ENCODE peak calls at places on chromosomes 5 and 9, in six cellular contexts. M, I, Y, U, J and O are unnamed samples.

GRCh38 chr9:108162664-108163063 is 673.1 kb upstream of the KLF4 start:
- DNase-seq in M (no peak), I (no peak), Y (peak; percentile 88), U (peak; percentile 67), J (no peak), O (no peak)

GRCh38 chr9:2622361-2623045 is 916 bp downstream of the VLDLR start:
- DNase-seq in M (peak; percentile 44), I (no peak), Y (peak; percentile 42), U (no peak), J (no peak), O (no peak)

GRCh38 chr5:171610053-171610452 is 175.6 kb upstream of the SMIM23 start:
- DNase-seq in M (no peak), I (no peak), Y (no peak), U (no peak), J (no peak), O (no peak)

GRCh38 chr9:127899200-127899943 is at the start of gene ST6GALNAC6:
- DNase-seq in M (peak; percentile 92), I (peak; percentile 11), Y (peak; percentile 73), U (peak; percentile 51), J (peak; percentile 65), O (peak; percentile 34)

GRCh38 chr9:14910178-14910805 is at the start of gene FREM1:
- DNase-seq in M (peak; percentile 57), I (peak; percentile 55), Y (no peak), U (peak; percentile 20), J (no peak), O (no peak)

GRCh38 chr5:134246771-134247329 is 21.0 kb upstream of the PPP2CA start:
- DNase-seq in M (no peak), I (no peak), Y (peak; percentile 42), U (no peak), J (no peak), O (no peak)

GRCh38 chr9:122364783-122365150 is 6.1 kb upstream of the PTGS1 start:
- DNase-seq in M (no peak), I (no peak), Y (no peak), U (no peak), J (no peak), O (no peak)

GRCh38 chr9:117411547-117411946 is 3.3 kb downstream of the ASTN2 start:
- DNase-seq in M (peak; percentile 57), I (no peak), Y (peak; percentile 37), U (no peak), J (no peak), O (no peak)

GRCh38 chr5:138032028-138032571 is 779 bp downstream of the FAM13B start:
- DNase-seq in M (peak; percentile 64), I (no peak), Y (peak; percentile 71), U (peak; percentile 27), J (peak; percentile 35), O (no peak)

GRCh38 chr5:6726006-6726405 is 12.8 kb downstream of the TENT4A start:
- DNase-seq in M (no peak), I (no peak), Y (no peak), U (no peak), J (no peak), O (no peak)

GRCh38 chr9:90340421-90340820 is 302.2 kb downstream of the DIRAS2 start:
- DNase-seq in M (peak; percentile 40), I (no peak), Y (no peak), U (peak; percentile 53), J (no peak), O (no peak)

GRCh38 chr9:77750284-77750683 is 102.2 kb upstream of the GNA14 start:
- DNase-seq in M (no peak), I (no peak), Y (no peak), U (no peak), J (no peak), O (no peak)

GRCh38 chr5:109792613-109793012 is 102.9 kb downstream of the MAN2A1 start:
- DNase-seq in M (no peak), I (no peak), Y (no peak), U (no peak), J (no peak), O (no peak)

GRCh38 chr9:106930477-106930876 is 67.5 kb downstream of the ZNF462 start:
- DNase-seq in M (peak; percentile 58), I (no peak), Y (no peak), U (no peak), J (no peak), O (no peak)

GRCh38 chr5:9282211-9282610 is 263.7 kb downstream of the SEMA5A start:
- DNase-seq in M (no peak), I (no peak), Y (peak; percentile 74), U (no peak), J (no peak), O (no peak)

GRCh38 chr5:179435731-179436315 is 90.6 kb upstream of the ADAMTS2 start:
- DNase-seq in M (no peak), I (no peak), Y (no peak), U (no peak), J (no peak), O (no peak)

GRCh38 chr9:128396970-128397613 is 23.6 kb upstream of the CERCAM start:
- DNase-seq in M (no peak), I (no peak), Y (no peak), U (no peak), J (no peak), O (no peak)

GRCh38 chr5:83721878-83722779 is 1.5 kb upstream of the HAPLN1 start:
- DNase-seq in M (peak; percentile 90), I (peak; percentile 67), Y (peak; percentile 80), U (peak; percentile 28), J (no peak), O (peak; percentile 15)

GRCh38 chr5:2901511-2901910 is 150.0 kb upstream of the IRX2 start:
- DNase-seq in M (no peak), I (no peak), Y (no peak), U (no peak), J (no peak), O (no peak)

GRCh38 chr9:72459308-72459707 is 62.1 kb upstream of the TMC1 start:
- DNase-seq in M (no peak), I (no peak), Y (no peak), U (no peak), J (no peak), O (no peak)

GRCh38 chr5:53091304-53091703 is 18.3 kb downstream of the MOCS2 start:
- DNase-seq in M (no peak), I (no peak), Y (peak; percentile 81), U (no peak), J (no peak), O (no peak)

GRCh38 chr5:134110382-134110781 is 4.1 kb upstream of the TCF7 start:
- DNase-seq in M (no peak), I (no peak), Y (no peak), U (no peak), J (no peak), O (no peak)

GRCh38 chr5:53335115-53335514 is 145.3 kb upstream of the FST start:
- DNase-seq in M (peak; percentile 41), I (no peak), Y (peak; percentile 46), U (no peak), J (no peak), O (no peak)

GRCh38 chr5:96726802-96727201 is 64.6 kb downstream of the CAST start:
- DNase-seq in M (no peak), I (no peak), Y (no peak), U (no peak), J (no peak), O (no peak)

GRCh38 chr9:86614871-86615849 is 260.9 kb upstream of the TUT7 start:
- DNase-seq in M (peak; percentile 17), I (no peak), Y (peak; percentile 40), U (peak; percentile 32), J (no peak), O (peak; percentile 15)

GRCh38 chr9:76697554-76697953 is 66.7 kb upstream of the PCA3 start:
- DNase-seq in M (no peak), I (no peak), Y (no peak), U (no peak), J (no peak), O (no peak)

GRCh38 chr9:97394881-97395280 is 17.0 kb upstream of the TDRD7 start:
- DNase-seq in M (no peak), I (no peak), Y (no peak), U (no peak), J (no peak), O (no peak)

GRCh38 chr5:39157679-39158078 is 61.7 kb downstream of the FYB1 start:
- DNase-seq in M (no peak), I (no peak), Y (no peak), U (no peak), J (no peak), O (no peak)

GRCh38 chr5:154005648-154006047 is 33.1 kb downstream of the FAM114A2 start:
- DNase-seq in M (peak; percentile 6), I (no peak), Y (no peak), U (no peak), J (no peak), O (no peak)

GRCh38 chr5:138696501-138696900 is 56.7 kb upstream of the CTNNA1 start:
- DNase-seq in M (peak; percentile 46), I (no peak), Y (peak; percentile 88), U (no peak), J (no peak), O (no peak)